ENCODE peak calls at places on chromosomes 12 and 14, in six cellular contexts. Y is endodermal cell, H is AG10803, K is thoracic aorta, I is brain microvascular endothelial cell, F is HFF-Myc. T is an unnamed sample.

GRCh38 chr12:75913502-75914110 is 118.0 kb downstream of the PHLDA1 start:
- DNase-seq in F (no peak), I (no peak), H (no peak), K (no peak), Y (no peak), T (no peak)

GRCh38 chr12:50603817-50604639 is 99.2 kb downstream of the DIP2B start:
- DNase-seq in F (no peak), I (peak), K (no peak), Y (no peak), H (peak), T (peak)

GRCh38 chr12:6823161-6824084 is 1.8 kb downstream of the GPR162 start:
- DNase-seq in I (no peak), K (no peak), F (no peak), Y (peak), H (no peak), T (no peak)

GRCh38 chr12:123165537-123165936 is 14.6 kb upstream of the PITPNM2 start:
- DNase-seq in I (no peak), Y (no peak), H (no peak), K (no peak), F (no peak), T (no peak)

GRCh38 chr14:62428429-62429203 is 616.6 kb downstream of the KCNH5 start:
- DNase-seq in F (no peak), I (peak), Y (no peak), H (peak), K (no peak), T (peak)

GRCh38 chr14:95157987-95158712 is 821 bp upstream of the DICER1 start:
- DNase-seq in Y (no peak), I (no peak), F (no peak), H (no peak), K (no peak), T (no peak)

GRCh38 chr12:85781751-85782150 is 54.5 kb downstream of the RASSF9 start:
- DNase-seq in H (no peak), I (no peak), F (no peak), K (no peak), Y (no peak), T (no peak)

GRCh38 chr12:82833461-82833860 is 146.8 kb downstream of the TMTC2 start:
- DNase-seq in I (no peak), F (no peak), K (no peak), H (peak), Y (no peak), T (peak)

GRCh38 chr12:124240493-124240892 is 54.4 kb upstream of the RFLNA start:
- DNase-seq in K (no peak), F (peak), Y (peak), I (peak), H (no peak), T (no peak)

GRCh38 chr12:52089491-52089890 is 10.0 kb downstream of the SMIM41 start:
- DNase-seq in Y (no peak), I (no peak), F (no peak), H (no peak), K (no peak), T (no peak)

GRCh38 chr12:51901121-51901812 is 6.0 kb upstream of the ACVRL1 start:
- DNase-seq in F (no peak), Y (no peak), H (no peak), K (no peak), I (no peak), T (no peak)

GRCh38 chr12:89636054-89636775 is 72.4 kb downstream of the ATP2B1 start:
- DNase-seq in F (no peak), H (peak), K (no peak), Y (no peak), I (no peak), T (peak)

GRCh38 chr14:88639221-88639620 is 76.4 kb downstream of the ZC3H14 start:
- DNase-seq in F (no peak), I (no peak), Y (no peak), K (no peak), H (no peak), T (no peak)

GRCh38 chr12:62724947-62725447 is 210.0 kb downstream of the PPM1H start:
- DNase-seq in I (peak), Y (peak), H (peak), K (peak), F (peak), T (peak)

GRCh38 chr14:73472182-73473114 is 14.1 kb upstream of the NUMB start:
- DNase-seq in F (peak), H (peak), Y (no peak), K (no peak), I (no peak), T (peak)

GRCh38 chr12:65269603-65270002 is 8.9 kb upstream of the MSRB3 start:
- DNase-seq in Y (no peak), H (peak), I (no peak), F (no peak), K (no peak), T (no peak)

GRCh38 chr12:31248815-31249214 is 77.1 kb downstream of the SINHCAF start:
- DNase-seq in H (no peak), F (no peak), Y (no peak), K (no peak), I (no peak), T (no peak)

GRCh38 chr12:67623259-67623658 is 25.3 kb upstream of the DYRK2 start:
- DNase-seq in I (no peak), F (no peak), Y (no peak), H (no peak), K (no peak), T (no peak)

GRCh38 chr14:71554959-71555612 is 377.1 kb upstream of the RGS6 start:
- DNase-seq in F (no peak), I (no peak), K (no peak), Y (no peak), H (no peak), T (peak)

GRCh38 chr14:45252356-45253069 is 489 bp downstream of the MIS18BP1 start:
- DNase-seq in K (no peak), F (no peak), H (no peak), Y (peak), I (no peak), T (peak)

GRCh38 chr12:44459569-44459968 is 416.5 kb downstream of the NELL2 start:
- DNase-seq in F (no peak), K (no peak), H (no peak), I (no peak), Y (no peak), T (no peak)

GRCh38 chr12:52045794-52046199 is 5.4 kb upstream of the NR4A1 start:
- DNase-seq in K (no peak), I (no peak), Y (no peak), F (no peak), H (no peak), T (peak)

GRCh38 chr12:131921866-131922769 is 7.0 kb upstream of the PUS1 start:
- DNase-seq in F (no peak), Y (no peak), H (no peak), I (no peak), K (no peak), T (no peak)

GRCh38 chr12:64318605-64319004 is 72.0 kb downstream of the C12orf56 start:
- DNase-seq in H (peak), Y (peak), F (no peak), I (peak), K (no peak), T (peak)

GRCh38 chr12:58368001-58368400 is 426.6 kb downstream of the ATP23 start:
- DNase-seq in Y (no peak), I (no peak), H (no peak), K (no peak), F (no peak), T (no peak)

GRCh38 chr12:123431951-123432886 is 4.3 kb downstream of the RILPL2 start:
- DNase-seq in H (peak), I (no peak), Y (no peak), F (no peak), K (no peak), T (no peak)

GRCh38 chr14:27049611-27050172 is 451.9 kb upstream of the NOVA1 start:
- DNase-seq in F (no peak), I (no peak), K (no peak), H (no peak), Y (no peak), T (no peak)

GRCh38 chr12:14366211-14366762 is 805 bp downstream of the ATF7IP start:
- DNase-seq in H (peak), F (no peak), Y (no peak), I (no peak), K (no peak), T (peak)

GRCh38 chr12:90801776-90802175 is 153.2 kb downstream of the CCER1 start:
- DNase-seq in K (no peak), F (no peak), Y (no peak), H (peak), I (peak), T (peak)

DNA sequence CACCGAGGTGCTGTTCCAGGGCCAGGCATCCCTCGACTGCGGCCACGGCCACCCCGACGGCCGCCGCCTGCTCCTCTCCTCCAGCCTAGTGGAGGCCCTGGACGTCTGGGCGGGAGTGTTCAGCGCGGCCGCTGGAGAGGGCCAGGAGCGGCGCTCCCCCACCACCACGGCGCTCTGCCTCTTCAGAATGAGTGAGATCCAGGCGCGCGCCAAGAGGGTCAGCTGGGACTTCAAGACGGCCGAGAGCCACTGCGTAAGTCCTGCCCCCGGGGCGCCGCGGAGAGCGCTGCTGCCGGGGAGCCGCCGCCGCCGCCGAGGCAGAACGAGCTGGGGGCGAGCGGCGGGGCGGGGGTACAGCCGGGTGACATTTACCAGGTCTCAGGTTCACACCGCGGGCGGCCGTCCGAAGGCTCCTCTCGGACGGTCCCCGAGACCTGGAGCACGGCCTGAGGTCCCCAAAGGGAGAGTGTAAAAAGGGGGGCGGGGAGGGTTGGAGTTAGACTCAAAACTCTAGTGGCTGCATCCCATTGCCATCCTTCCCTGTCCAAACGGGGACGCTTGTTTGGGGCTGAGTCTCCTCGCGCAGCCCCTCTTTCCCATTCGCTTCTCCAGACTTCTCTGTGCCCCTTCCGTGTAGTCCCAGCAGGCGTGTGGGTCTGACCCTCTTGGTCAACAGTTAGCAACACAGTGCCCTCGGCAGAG is 1.6 kb downstream of the PLXNC1 start:
- DNase-seq in F (no peak), Y (peak), K (no peak), I (no peak), H (no peak), T (no peak)
- H3K4me3 ChIP-seq in F (peak), Y (peak), K (peak), I (peak), H (peak), T (peak)

DNA sequence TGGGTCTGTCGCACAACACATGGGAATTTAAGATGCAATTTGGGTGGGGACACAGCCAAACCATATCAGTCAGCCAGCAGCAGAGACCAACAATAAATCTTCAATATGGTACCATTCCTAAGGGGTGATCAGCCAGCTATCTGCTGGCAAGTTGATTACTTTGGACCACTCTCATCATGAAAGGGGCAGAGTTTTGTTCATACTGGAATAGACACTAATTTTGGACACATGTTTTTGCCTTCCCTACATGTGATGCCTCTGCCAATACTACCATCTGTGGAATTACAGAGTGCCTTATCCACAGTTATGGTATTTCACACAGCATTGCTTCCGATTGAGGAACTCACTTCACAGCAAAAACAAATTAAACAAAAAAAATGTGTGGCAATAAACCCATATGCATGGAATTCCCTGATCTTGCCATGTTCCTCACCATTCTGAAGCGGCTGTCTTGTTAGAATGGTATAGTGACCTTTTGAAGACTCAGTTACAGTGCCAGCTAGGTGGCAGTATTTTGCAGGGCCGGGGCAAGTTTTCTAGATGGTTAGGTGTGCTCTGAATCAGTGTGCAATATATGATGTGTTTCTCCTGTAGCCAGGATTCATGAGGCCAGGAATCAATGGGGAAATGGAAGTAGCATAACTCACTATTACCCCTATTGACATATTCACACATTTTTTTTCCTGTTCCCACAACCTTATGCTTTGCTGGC is 179.0 kb upstream of the IGF1 start:
- DNase-seq in I (no peak), Y (peak), F (no peak), H (peak), K (no peak), T (no peak)
- TF ChIP-seq CTCF in I (peak), Y (peak), F (peak), H (peak), K (no peak), T (peak)

DNA sequence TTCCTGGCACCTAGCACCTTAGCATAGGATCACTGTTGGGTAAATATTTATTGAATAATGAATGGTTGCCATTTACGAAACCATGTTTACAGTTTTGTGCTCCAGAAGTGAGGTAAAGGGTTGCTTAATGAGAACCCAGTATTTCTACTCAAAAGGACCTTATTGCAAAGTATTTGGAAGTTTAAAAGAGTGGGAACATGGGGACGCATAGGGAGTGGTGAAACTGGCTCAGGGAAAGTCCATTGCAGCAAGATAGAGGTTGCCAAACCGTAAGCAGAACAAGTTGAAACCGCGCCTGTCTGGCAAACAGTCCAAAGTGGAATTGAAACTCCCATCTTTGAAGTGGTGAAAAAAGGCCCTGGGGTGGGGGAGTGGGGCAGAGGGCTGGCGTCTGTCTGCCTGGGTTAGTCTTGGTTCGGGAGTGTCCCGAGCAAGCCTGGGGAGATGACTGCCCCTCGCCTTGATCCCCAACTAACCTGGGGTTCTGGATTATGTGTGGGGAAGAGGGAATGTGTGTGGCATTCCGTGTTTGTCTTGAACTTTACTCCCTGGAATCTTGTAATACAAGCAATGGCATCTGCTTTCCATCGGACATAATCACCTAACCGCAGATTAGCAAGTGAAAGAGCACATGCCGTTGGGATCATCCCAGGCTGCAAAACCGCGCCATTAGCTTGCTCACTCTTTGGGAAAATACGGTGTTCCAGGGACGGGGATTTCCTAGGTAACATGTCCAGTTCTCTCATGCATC is 7.2 kb downstream of the ALDH2 start:
- DNase-seq in I (no peak), K (no peak), Y (no peak), H (peak), F (peak), T (peak)
- H3K4me3 ChIP-seq in I (no peak), K (peak), Y (no peak), H (peak), F (peak), T (peak)

GRCh38 chr14:55440385-55440784 is at the start of gene TBPL2:
- DNase-seq in F (no peak), Y (peak), I (no peak), K (no peak), H (no peak), T (no peak)
- TF ChIP-seq CTCF in F (no peak), Y (peak), I (peak), K (no peak), H (no peak), T (peak)

GRCh38 chr12:53233671-53234091 is 1.7 kb upstream of the RARG start:
- DNase-seq in Y (peak), F (no peak), K (no peak), I (no peak), H (peak), T (no peak)
- H3K4me3 ChIP-seq in Y (no peak), F (no peak), K (peak), I (no peak), H (peak), T (no peak)